ENCODE peak calls at places on chromosome 3, in six cellular contexts. A, M, Q, O, B and X are unnamed samples.
A peak's percentile ranks its signal among the peaks of the same experiment; 100 is the strongest.

GRCh38 chr3:99663981-99664380 is 25.6 kb downstream of the COL8A1 start:
- DNase-seq in A (no peak), M (no peak), Q (no peak), O (no peak), B (no peak), X (no peak)

GRCh38 chr3:155208183-155208582 is 85.3 kb downstream of the STRIT1 start:
- DNase-seq in A (no peak), M (no peak), Q (no peak), O (no peak), B (no peak), X (no peak)

GRCh38 chr3:65412591-65412990 is 626.1 kb downstream of the MAGI1 start:
- DNase-seq in A (no peak), M (no peak), Q (no peak), O (no peak), B (no peak), X (no peak)

GRCh38 chr3:82461049-82461889 is 699.8 kb upstream of the GBE1 start:
- DNase-seq in A (no peak), M (no peak), Q (no peak), O (no peak), B (no peak), X (no peak)

GRCh38 chr3:25589783-25590258 is 74.9 kb downstream of the TOP2B start:
- DNase-seq in A (no peak), M (no peak), Q (no peak), O (no peak), B (no peak), X (no peak)

GRCh38 chr3:100209948-100210776 is 50.6 kb upstream of the TBC1D23 start:
- DNase-seq in A (no peak), M (no peak), Q (no peak), O (peak; percentile 51), B (no peak), X (no peak)

GRCh38 chr3:148943531-148944200 is 47.7 kb upstream of the GYG1 start:
- DNase-seq in A (peak; percentile 6), M (peak; percentile 57), Q (peak; percentile 95), O (peak; percentile 92), B (no peak), X (peak; percentile 74)

GRCh38 chr3:179865876-179866505 is 170.7 kb downstream of the PEX5L start:
- DNase-seq in A (no peak), M (no peak), Q (no peak), O (no peak), B (no peak), X (no peak)

GRCh38 chr3:100041328-100041749 is 73.0 kb downstream of the FILIP1L start:
- DNase-seq in A (no peak), M (no peak), Q (no peak), O (peak; percentile 90), B (no peak), X (peak; percentile 90)

GRCh38 chr3:98732239-98733054 is 30.7 kb upstream of the ST3GAL6 start:
- DNase-seq in A (no peak), M (no peak), Q (no peak), O (no peak), B (peak; percentile 84), X (peak; percentile 22)

GRCh38 chr3:133488785-133489367 is 84.6 kb upstream of the CDV3 start:
- DNase-seq in A (no peak), M (no peak), Q (no peak), O (peak; percentile 65), B (no peak), X (peak; percentile 73)

GRCh38 chr3:188658606-188659005 is 504.6 kb downstream of the LPP start:
- DNase-seq in A (no peak), M (no peak), Q (no peak), O (no peak), B (no peak), X (no peak)

GRCh38 chr3:128619146-128619890 is 31.3 kb downstream of the RPN1 start:
- DNase-seq in A (peak; percentile 39), M (peak; percentile 90), Q (peak; percentile 75), O (peak; percentile 70), B (no peak), X (peak; percentile 62)

GRCh38 chr3:30493912-30494311 is 112.5 kb upstream of the TGFBR2 start:
- DNase-seq in A (no peak), M (no peak), Q (no peak), O (peak; percentile 83), B (peak; percentile 43), X (peak; percentile 69)

GRCh38 chr3:95926904-95927501 is 887.4 kb upstream of the EPHA6 start:
- DNase-seq in A (no peak), M (no peak), Q (no peak), O (no peak), B (no peak), X (no peak)

GRCh38 chr3:132218817-132219390 is 98.3 kb upstream of the ACP3 start:
- DNase-seq in A (no peak), M (no peak), Q (no peak), O (no peak), B (no peak), X (no peak)

GRCh38 chr3:171192176-171192854 is 165.8 kb upstream of the SLC2A2 start:
- DNase-seq in A (peak; percentile 31), M (no peak), Q (no peak), O (peak; percentile 74), B (no peak), X (peak; percentile 99)

GRCh38 chr3:79032686-79033318 is 735.0 kb downstream of the ROBO1 start:
- DNase-seq in A (no peak), M (no peak), Q (peak; percentile 44), O (peak; percentile 57), B (no peak), X (peak; percentile 35)

GRCh38 chr3:129657261-129658046 is 51.0 kb upstream of the PLXND1 start:
- DNase-seq in A (no peak), M (no peak), Q (no peak), O (peak; percentile 37), B (no peak), X (peak; percentile 34)

GRCh38 chr3:105561875-105562274 is 195.2 kb downstream of the ALCAM start:
- DNase-seq in A (no peak), M (no peak), Q (no peak), O (no peak), B (no peak), X (no peak)

GRCh38 chr3:127660621-127661253 is 12.0 kb upstream of the ABTB1 start:
- DNase-seq in A (no peak), M (no peak), Q (no peak), O (no peak), B (no peak), X (no peak)

GRCh38 chr3:96300743-96301142 is 513.7 kb upstream of the EPHA6 start:
- DNase-seq in A (no peak), M (no peak), Q (no peak), O (no peak), B (no peak), X (no peak)

GRCh38 chr3:183514048-183514447 is 41.5 kb downstream of the KLHL6 start:
- DNase-seq in A (no peak), M (no peak), Q (no peak), O (no peak), B (no peak), X (no peak)

GRCh38 chr3:55609230-55610100 is 122.4 kb upstream of the WNT5A start:
- DNase-seq in A (no peak), M (no peak), Q (no peak), O (no peak), B (peak; percentile 79), X (no peak)

GRCh38 chr3:160473233-160473632 is 23.6 kb upstream of the TRIM59 start:
- DNase-seq in A (no peak), M (no peak), Q (no peak), O (peak; percentile 98), B (no peak), X (peak; percentile 96)

GRCh38 chr3:194469977-194470376 is 16.8 kb downstream of the ATP13A3 start:
- DNase-seq in A (no peak), M (no peak), Q (no peak), O (no peak), B (no peak), X (no peak)

GRCh38 chr3:165259518-165260193 is 63.5 kb upstream of the SLITRK3 start:
- DNase-seq in A (no peak), M (no peak), Q (no peak), O (no peak), B (no peak), X (peak; percentile 10)

GRCh38 chr3:177596248-177596821 is 399.1 kb upstream of the TBL1XR1 start:
- DNase-seq in A (no peak), M (no peak), Q (no peak), O (no peak), B (no peak), X (peak; percentile 70)

GRCh38 chr3:189712906-189713483 is 81.8 kb downstream of the TP63 start:
- DNase-seq in A (no peak), M (no peak), Q (no peak), O (peak; percentile 47), B (no peak), X (no peak)

GRCh38 chr3:87793322-87793877 is 265.4 kb downstream of the CGGBP1 start:
- DNase-seq in A (no peak), M (no peak), Q (no peak), O (no peak), B (no peak), X (no peak)

GRCh38 chr3:51974277-51974962 is 444 bp upstream of the ABHD14A start:
- DNase-seq in A (peak; percentile 32), M (no peak), Q (no peak), O (no peak), B (peak; percentile 84), X (no peak)

GRCh38 chr3:188693435-188693834 is 478.3 kb upstream of the TPRG1 start:
- DNase-seq in A (no peak), M (no peak), Q (no peak), O (no peak), B (no peak), X (no peak)

GRCh38 chr3:42823351-42823750 is 14.1 kb downstream of the ACKR2 start:
- DNase-seq in A (no peak), M (no peak), Q (no peak), O (no peak), B (no peak), X (no peak)

GRCh38 chr3:184565421-184566211 is 4.0 kb downstream of the EPHB3 start:
- DNase-seq in A (no peak), M (no peak), Q (no peak), O (peak; percentile 92), B (peak; percentile 91), X (peak; percentile 89)

GRCh38 chr3:179544981-179545645 is 17.6 kb upstream of the ACTL6A start:
- DNase-seq in A (no peak), M (no peak), Q (no peak), O (peak; percentile 87), B (no peak), X (peak; percentile 89)